ENCODE peak calls at places on chromosome 13, in ten cellular contexts. I is A549; J is immature natural killer cell; O is lower lobe of right lung; S is CD4-positive, CD25-positive, alpha-beta regulatory T cell; D is progenitor cell of endocrine pancreas; U is NCI-H187 treated with DMSO at 0.1 percent for 48 hours; H is T-helper 1 cell; B is renal cortical epithelial cell; W is H7. C is an unnamed sample.

GRCh38 chr13:72850959-72851677 is 69.2 kb downstream of the PIBF1 start:
- DNase-seq in U (no peak), I (no peak), D (no peak), S (no peak), H (no peak), J (no peak), B (no peak), W (peak), O (no peak), C (no peak)

GRCh38 chr13:97278395-97279078 is 56.4 kb downstream of the MBNL2 start:
- DNase-seq in D (no peak), J (no peak), U (no peak), W (no peak), I (no peak), H (no peak), O (no peak), B (no peak), S (no peak), C (no peak)

GRCh38 chr13:68927387-68928026 is 1180.1 kb upstream of the ATXN8OS start:
- DNase-seq in O (no peak), H (no peak), U (no peak), I (peak), D (no peak), J (no peak), B (peak), W (peak), S (no peak), C (no peak)

GRCh38 chr13:27374126-27374613 is 50.2 kb upstream of the GTF3A start:
- DNase-seq in S (no peak), D (no peak), J (no peak), I (no peak), B (no peak), U (no peak), W (no peak), H (no peak), O (no peak), C (no peak)

GRCh38 chr13:49954674-49955455 is 18.7 kb upstream of the SPRYD7 start:
- DNase-seq in B (peak), J (no peak), I (peak), D (no peak), W (no peak), O (no peak), S (no peak), U (no peak), H (no peak), C (no peak)

GRCh38 chr13:52695856-52696255 is 43.2 kb downstream of the SUGT1 start:
- DNase-seq in U (no peak), O (no peak), I (no peak), D (no peak), J (no peak), W (no peak), S (peak), H (peak), B (peak), C (no peak)

GRCh38 chr13:50125306-50125555 is 110.0 kb downstream of the KCNRG start:
- DNase-seq in J (no peak), I (no peak), H (no peak), O (no peak), W (no peak), U (no peak), D (no peak), B (no peak), S (no peak), C (no peak)

GRCh38 chr13:75318138-75318833 is 163.7 kb downstream of the TBC1D4 start:
- DNase-seq in S (peak), J (no peak), D (no peak), B (no peak), O (no peak), U (no peak), H (peak), W (no peak), I (no peak), C (no peak)

GRCh38 chr13:94481966-94482365 is 2.5 kb upstream of the DCT start:
- DNase-seq in S (no peak), H (no peak), I (peak), B (peak), D (no peak), O (no peak), W (no peak), U (no peak), J (no peak), C (peak)

C was measured in CD14-positive monocyte.